ENCODE peak calls at places on chromosomes 7 and 10, in ten cellular contexts. One of them, this sample, is unnamed.
A peak's percentile ranks its signal among the peaks of the same experiment; 100 is the strongest.

GRCh38 chr7:100401811-100402210 is 26.7 kb downstream of the ZCWPW1 start:
- DNase-seq in CD8-positive, alpha-beta T cell: no peak
- DNase-seq in OCI-LY7: no peak
- DNase-seq in activated T-helper 9 cell treated with anti-CD3 and anti-CD28 coated beads, Interleukin-2, amount 50 U/mL, for 16 hours: no peak
- DNase-seq in GDM1: no peak
- DNase-seq in H54: no peak
- DNase-seq in activated CD4-positive, alpha-beta T cell treated with anti-CD3 and anti-CD28 coated beads, Interleukin-2, amount 50 U/mL, for 4 hours: no peak
- DNase-seq in AML-193: no peak
- DNase-seq in ELF-1: no peak
- DNase-seq in T-helper 2 cell: no peak
- DNase-seq in this sample: no peak

GRCh38 chr7:140672382-140673062 is at the start of gene ADCK2:
- DNase-seq in CD8-positive, alpha-beta T cell: peak; percentile 63
- DNase-seq in OCI-LY7: peak; percentile 85
- DNase-seq in activated T-helper 9 cell treated with anti-CD3 and anti-CD28 coated beads, Interleukin-2, amount 50 U/mL, for 16 hours: peak; percentile 43
- DNase-seq in GDM1: peak; percentile 49
- DNase-seq in H54: peak; percentile 80
- DNase-seq in activated CD4-positive, alpha-beta T cell treated with anti-CD3 and anti-CD28 coated beads, Interleukin-2, amount 50 U/mL, for 4 hours: peak; percentile 54
- DNase-seq in AML-193: peak; percentile 32
- DNase-seq in ELF-1: no peak
- DNase-seq in T-helper 2 cell: peak; percentile 39
- DNase-seq in this sample: peak; percentile 60

GRCh38 chr7:28442540-28443420 is 30.5 kb downstream of the CREB5 start:
- DNase-seq in CD8-positive, alpha-beta T cell: no peak
- DNase-seq in OCI-LY7: no peak
- DNase-seq in activated T-helper 9 cell treated with anti-CD3 and anti-CD28 coated beads, Interleukin-2, amount 50 U/mL, for 16 hours: no peak
- DNase-seq in GDM1: no peak
- DNase-seq in H54: no peak
- DNase-seq in activated CD4-positive, alpha-beta T cell treated with anti-CD3 and anti-CD28 coated beads, Interleukin-2, amount 50 U/mL, for 4 hours: no peak
- DNase-seq in AML-193: no peak
- DNase-seq in ELF-1: no peak
- DNase-seq in T-helper 2 cell: no peak
- DNase-seq in this sample: no peak

GRCh38 chr7:108094375-108094774 is 35.8 kb downstream of the LAMB4 start:
- DNase-seq in CD8-positive, alpha-beta T cell: no peak
- DNase-seq in OCI-LY7: no peak
- DNase-seq in activated T-helper 9 cell treated with anti-CD3 and anti-CD28 coated beads, Interleukin-2, amount 50 U/mL, for 16 hours: no peak
- DNase-seq in GDM1: no peak
- DNase-seq in H54: no peak
- DNase-seq in activated CD4-positive, alpha-beta T cell treated with anti-CD3 and anti-CD28 coated beads, Interleukin-2, amount 50 U/mL, for 4 hours: no peak
- DNase-seq in AML-193: no peak
- DNase-seq in ELF-1: no peak
- DNase-seq in T-helper 2 cell: no peak
- DNase-seq in this sample: no peak

GRCh38 chr7:43926193-43927043 is at the start of gene UBE2D4:
- DNase-seq in CD8-positive, alpha-beta T cell: peak; percentile 87
- DNase-seq in OCI-LY7: peak; percentile 72
- DNase-seq in activated T-helper 9 cell treated with anti-CD3 and anti-CD28 coated beads, Interleukin-2, amount 50 U/mL, for 16 hours: peak; percentile 86
- DNase-seq in GDM1: peak; percentile 81
- DNase-seq in H54: peak; percentile 96
- DNase-seq in activated CD4-positive, alpha-beta T cell treated with anti-CD3 and anti-CD28 coated beads, Interleukin-2, amount 50 U/mL, for 4 hours: peak; percentile 85
- DNase-seq in AML-193: peak; percentile 63
- DNase-seq in ELF-1: peak; percentile 69
- DNase-seq in T-helper 2 cell: peak; percentile 74
- DNase-seq in this sample: peak; percentile 91

GRCh38 chr10:3008518-3009195 is 58.7 kb upstream of the PFKP start:
- DNase-seq in CD8-positive, alpha-beta T cell: no peak
- DNase-seq in OCI-LY7: no peak
- DNase-seq in activated T-helper 9 cell treated with anti-CD3 and anti-CD28 coated beads, Interleukin-2, amount 50 U/mL, for 16 hours: no peak
- DNase-seq in GDM1: no peak
- DNase-seq in H54: no peak
- DNase-seq in activated CD4-positive, alpha-beta T cell treated with anti-CD3 and anti-CD28 coated beads, Interleukin-2, amount 50 U/mL, for 4 hours: no peak
- DNase-seq in AML-193: no peak
- DNase-seq in ELF-1: no peak
- DNase-seq in T-helper 2 cell: no peak
- DNase-seq in this sample: no peak

GRCh38 chr10:103750836-103751235 is 104.5 kb downstream of the SH3PXD2A start:
- DNase-seq in CD8-positive, alpha-beta T cell: no peak
- DNase-seq in OCI-LY7: no peak
- DNase-seq in activated T-helper 9 cell treated with anti-CD3 and anti-CD28 coated beads, Interleukin-2, amount 50 U/mL, for 16 hours: no peak
- DNase-seq in GDM1: no peak
- DNase-seq in H54: no peak
- DNase-seq in activated CD4-positive, alpha-beta T cell treated with anti-CD3 and anti-CD28 coated beads, Interleukin-2, amount 50 U/mL, for 4 hours: no peak
- DNase-seq in AML-193: no peak
- DNase-seq in ELF-1: no peak
- DNase-seq in T-helper 2 cell: no peak
- DNase-seq in this sample: no peak

GRCh38 chr10:62106929-62107519 is 161.6 kb downstream of the RTKN2 start:
- DNase-seq in CD8-positive, alpha-beta T cell: no peak
- DNase-seq in OCI-LY7: no peak
- DNase-seq in activated T-helper 9 cell treated with anti-CD3 and anti-CD28 coated beads, Interleukin-2, amount 50 U/mL, for 16 hours: no peak
- DNase-seq in GDM1: no peak
- DNase-seq in H54: no peak
- DNase-seq in activated CD4-positive, alpha-beta T cell treated with anti-CD3 and anti-CD28 coated beads, Interleukin-2, amount 50 U/mL, for 4 hours: no peak
- DNase-seq in AML-193: no peak
- DNase-seq in ELF-1: no peak
- DNase-seq in T-helper 2 cell: no peak
- DNase-seq in this sample: no peak

GRCh38 chr7:4167385-4167910 is 514.6 kb upstream of the FOXK1 start:
- DNase-seq in CD8-positive, alpha-beta T cell: no peak
- DNase-seq in OCI-LY7: no peak
- DNase-seq in activated T-helper 9 cell treated with anti-CD3 and anti-CD28 coated beads, Interleukin-2, amount 50 U/mL, for 16 hours: no peak
- DNase-seq in GDM1: no peak
- DNase-seq in H54: peak; percentile 72
- DNase-seq in activated CD4-positive, alpha-beta T cell treated with anti-CD3 and anti-CD28 coated beads, Interleukin-2, amount 50 U/mL, for 4 hours: no peak
- DNase-seq in AML-193: no peak
- DNase-seq in ELF-1: no peak
- DNase-seq in T-helper 2 cell: no peak
- DNase-seq in this sample: no peak

GRCh38 chr10:77087406-77087805 is 550.2 kb downstream of the KCNMA1 start:
- DNase-seq in CD8-positive, alpha-beta T cell: no peak
- DNase-seq in OCI-LY7: no peak
- DNase-seq in activated T-helper 9 cell treated with anti-CD3 and anti-CD28 coated beads, Interleukin-2, amount 50 U/mL, for 16 hours: no peak
- DNase-seq in GDM1: no peak
- DNase-seq in H54: no peak
- DNase-seq in activated CD4-positive, alpha-beta T cell treated with anti-CD3 and anti-CD28 coated beads, Interleukin-2, amount 50 U/mL, for 4 hours: no peak
- DNase-seq in AML-193: no peak
- DNase-seq in ELF-1: no peak
- DNase-seq in T-helper 2 cell: no peak
- DNase-seq in this sample: no peak

GRCh38 chr7:36827914-36828313 is 103.6 kb upstream of the AOAH start:
- DNase-seq in CD8-positive, alpha-beta T cell: no peak
- DNase-seq in OCI-LY7: no peak
- DNase-seq in activated T-helper 9 cell treated with anti-CD3 and anti-CD28 coated beads, Interleukin-2, amount 50 U/mL, for 16 hours: no peak
- DNase-seq in GDM1: no peak
- DNase-seq in H54: no peak
- DNase-seq in activated CD4-positive, alpha-beta T cell treated with anti-CD3 and anti-CD28 coated beads, Interleukin-2, amount 50 U/mL, for 4 hours: no peak
- DNase-seq in AML-193: no peak
- DNase-seq in ELF-1: no peak
- DNase-seq in T-helper 2 cell: no peak
- DNase-seq in this sample: no peak

GRCh38 chr7:124101173-124101768 is 68.4 kb upstream of the TMEM229A start:
- DNase-seq in CD8-positive, alpha-beta T cell: no peak
- DNase-seq in OCI-LY7: peak; percentile 17
- DNase-seq in activated T-helper 9 cell treated with anti-CD3 and anti-CD28 coated beads, Interleukin-2, amount 50 U/mL, for 16 hours: no peak
- DNase-seq in GDM1: no peak
- DNase-seq in H54: peak; percentile 3
- DNase-seq in activated CD4-positive, alpha-beta T cell treated with anti-CD3 and anti-CD28 coated beads, Interleukin-2, amount 50 U/mL, for 4 hours: no peak
- DNase-seq in AML-193: no peak
- DNase-seq in ELF-1: no peak
- DNase-seq in T-helper 2 cell: no peak
- DNase-seq in this sample: no peak

GRCh38 chr7:49703876-49704275 is 69.6 kb upstream of the VWC2 start:
- DNase-seq in CD8-positive, alpha-beta T cell: no peak
- DNase-seq in OCI-LY7: no peak
- DNase-seq in activated T-helper 9 cell treated with anti-CD3 and anti-CD28 coated beads, Interleukin-2, amount 50 U/mL, for 16 hours: no peak
- DNase-seq in GDM1: no peak
- DNase-seq in H54: no peak
- DNase-seq in activated CD4-positive, alpha-beta T cell treated with anti-CD3 and anti-CD28 coated beads, Interleukin-2, amount 50 U/mL, for 4 hours: no peak
- DNase-seq in AML-193: no peak
- DNase-seq in ELF-1: no peak
- DNase-seq in T-helper 2 cell: no peak
- DNase-seq in this sample: no peak

GRCh38 chr7:2195403-2196246 is 37.1 kb downstream of the MAD1L1 start:
- DNase-seq in CD8-positive, alpha-beta T cell: no peak
- DNase-seq in OCI-LY7: no peak
- DNase-seq in activated T-helper 9 cell treated with anti-CD3 and anti-CD28 coated beads, Interleukin-2, amount 50 U/mL, for 16 hours: no peak
- DNase-seq in GDM1: no peak
- DNase-seq in H54: no peak
- DNase-seq in activated CD4-positive, alpha-beta T cell treated with anti-CD3 and anti-CD28 coated beads, Interleukin-2, amount 50 U/mL, for 4 hours: no peak
- DNase-seq in AML-193: no peak
- DNase-seq in ELF-1: no peak
- DNase-seq in T-helper 2 cell: no peak
- DNase-seq in this sample: no peak

GRCh38 chr10:10500941-10501340 is 516.7 kb upstream of the CELF2 start:
- DNase-seq in CD8-positive, alpha-beta T cell: no peak
- DNase-seq in OCI-LY7: no peak
- DNase-seq in activated T-helper 9 cell treated with anti-CD3 and anti-CD28 coated beads, Interleukin-2, amount 50 U/mL, for 16 hours: no peak
- DNase-seq in GDM1: no peak
- DNase-seq in H54: no peak
- DNase-seq in activated CD4-positive, alpha-beta T cell treated with anti-CD3 and anti-CD28 coated beads, Interleukin-2, amount 50 U/mL, for 4 hours: no peak
- DNase-seq in AML-193: no peak
- DNase-seq in ELF-1: no peak
- DNase-seq in T-helper 2 cell: no peak
- DNase-seq in this sample: no peak

GRCh38 chr7:66205736-66206080 is 574 bp downstream of the TPST1 start:
- DNase-seq in CD8-positive, alpha-beta T cell: no peak
- DNase-seq in OCI-LY7: no peak
- DNase-seq in activated T-helper 9 cell treated with anti-CD3 and anti-CD28 coated beads, Interleukin-2, amount 50 U/mL, for 16 hours: no peak
- DNase-seq in GDM1: no peak
- DNase-seq in H54: no peak
- DNase-seq in activated CD4-positive, alpha-beta T cell treated with anti-CD3 and anti-CD28 coated beads, Interleukin-2, amount 50 U/mL, for 4 hours: peak; percentile 2
- DNase-seq in AML-193: no peak
- DNase-seq in ELF-1: peak; percentile 34
- DNase-seq in T-helper 2 cell: no peak
- DNase-seq in this sample: peak; percentile 21

GRCh38 chr10:68560201-68560915 is at the start of gene TET1:
- DNase-seq in CD8-positive, alpha-beta T cell: no peak
- DNase-seq in OCI-LY7: peak; percentile 37
- DNase-seq in activated T-helper 9 cell treated with anti-CD3 and anti-CD28 coated beads, Interleukin-2, amount 50 U/mL, for 16 hours: no peak
- DNase-seq in GDM1: peak; percentile 48
- DNase-seq in H54: peak; percentile 80
- DNase-seq in activated CD4-positive, alpha-beta T cell treated with anti-CD3 and anti-CD28 coated beads, Interleukin-2, amount 50 U/mL, for 4 hours: no peak
- DNase-seq in AML-193: peak; percentile 43
- DNase-seq in ELF-1: peak; percentile 94
- DNase-seq in T-helper 2 cell: no peak
- DNase-seq in this sample: peak; percentile 16

GRCh38 chr7:41030673-41031072 is 672.2 kb downstream of the INHBA start:
- DNase-seq in CD8-positive, alpha-beta T cell: no peak
- DNase-seq in OCI-LY7: no peak
- DNase-seq in activated T-helper 9 cell treated with anti-CD3 and anti-CD28 coated beads, Interleukin-2, amount 50 U/mL, for 16 hours: no peak
- DNase-seq in GDM1: no peak
- DNase-seq in H54: no peak
- DNase-seq in activated CD4-positive, alpha-beta T cell treated with anti-CD3 and anti-CD28 coated beads, Interleukin-2, amount 50 U/mL, for 4 hours: no peak
- DNase-seq in AML-193: no peak
- DNase-seq in ELF-1: no peak
- DNase-seq in T-helper 2 cell: no peak
- DNase-seq in this sample: no peak

GRCh38 chr10:97333601-97334369 is 744 bp downstream of the FRAT2 start:
- DNase-seq in CD8-positive, alpha-beta T cell: peak; percentile 21
- DNase-seq in OCI-LY7: peak; percentile 43
- DNase-seq in activated T-helper 9 cell treated with anti-CD3 and anti-CD28 coated beads, Interleukin-2, amount 50 U/mL, for 16 hours: peak; percentile 5
- DNase-seq in GDM1: peak; percentile 29
- DNase-seq in H54: no peak
- DNase-seq in activated CD4-positive, alpha-beta T cell treated with anti-CD3 and anti-CD28 coated beads, Interleukin-2, amount 50 U/mL, for 4 hours: no peak
- DNase-seq in AML-193: peak; percentile 63
- DNase-seq in ELF-1: peak; percentile 76
- DNase-seq in T-helper 2 cell: no peak
- DNase-seq in this sample: peak; percentile 28

GRCh38 chr7:5689118-5689517 is 92.3 kb downstream of the RNF216 start:
- DNase-seq in CD8-positive, alpha-beta T cell: no peak
- DNase-seq in OCI-LY7: no peak
- DNase-seq in activated T-helper 9 cell treated with anti-CD3 and anti-CD28 coated beads, Interleukin-2, amount 50 U/mL, for 16 hours: peak; percentile 39
- DNase-seq in GDM1: no peak
- DNase-seq in H54: no peak
- DNase-seq in activated CD4-positive, alpha-beta T cell treated with anti-CD3 and anti-CD28 coated beads, Interleukin-2, amount 50 U/mL, for 4 hours: peak; percentile 62
- DNase-seq in AML-193: peak; percentile 61
- DNase-seq in ELF-1: no peak
- DNase-seq in T-helper 2 cell: no peak
- DNase-seq in this sample: peak; percentile 56

GRCh38 chr10:33034931-33035330 is 76.9 kb upstream of the ITGB1 start:
- DNase-seq in CD8-positive, alpha-beta T cell: no peak
- DNase-seq in OCI-LY7: no peak
- DNase-seq in activated T-helper 9 cell treated with anti-CD3 and anti-CD28 coated beads, Interleukin-2, amount 50 U/mL, for 16 hours: no peak
- DNase-seq in GDM1: no peak
- DNase-seq in H54: no peak
- DNase-seq in activated CD4-positive, alpha-beta T cell treated with anti-CD3 and anti-CD28 coated beads, Interleukin-2, amount 50 U/mL, for 4 hours: no peak
- DNase-seq in AML-193: no peak
- DNase-seq in ELF-1: no peak
- DNase-seq in T-helper 2 cell: no peak
- DNase-seq in this sample: no peak

GRCh38 chr7:53800746-53801145 is 741.4 kb upstream of the VSTM2A start:
- DNase-seq in CD8-positive, alpha-beta T cell: no peak
- DNase-seq in OCI-LY7: no peak
- DNase-seq in activated T-helper 9 cell treated with anti-CD3 and anti-CD28 coated beads, Interleukin-2, amount 50 U/mL, for 16 hours: no peak
- DNase-seq in GDM1: no peak
- DNase-seq in H54: peak; percentile 6
- DNase-seq in activated CD4-positive, alpha-beta T cell treated with anti-CD3 and anti-CD28 coated beads, Interleukin-2, amount 50 U/mL, for 4 hours: no peak
- DNase-seq in AML-193: no peak
- DNase-seq in ELF-1: no peak
- DNase-seq in T-helper 2 cell: no peak
- DNase-seq in this sample: no peak

GRCh38 chr7:133300097-133300496 is 47.2 kb downstream of the EXOC4 start:
- DNase-seq in CD8-positive, alpha-beta T cell: no peak
- DNase-seq in OCI-LY7: no peak
- DNase-seq in activated T-helper 9 cell treated with anti-CD3 and anti-CD28 coated beads, Interleukin-2, amount 50 U/mL, for 16 hours: no peak
- DNase-seq in GDM1: no peak
- DNase-seq in H54: no peak
- DNase-seq in activated CD4-positive, alpha-beta T cell treated with anti-CD3 and anti-CD28 coated beads, Interleukin-2, amount 50 U/mL, for 4 hours: no peak
- DNase-seq in AML-193: no peak
- DNase-seq in ELF-1: no peak
- DNase-seq in T-helper 2 cell: no peak
- DNase-seq in this sample: no peak

GRCh38 chr7:113026941-113027340 is 59.7 kb downstream of the GPR85 start:
- DNase-seq in CD8-positive, alpha-beta T cell: no peak
- DNase-seq in OCI-LY7: no peak
- DNase-seq in activated T-helper 9 cell treated with anti-CD3 and anti-CD28 coated beads, Interleukin-2, amount 50 U/mL, for 16 hours: no peak
- DNase-seq in GDM1: no peak
- DNase-seq in H54: no peak
- DNase-seq in activated CD4-positive, alpha-beta T cell treated with anti-CD3 and anti-CD28 coated beads, Interleukin-2, amount 50 U/mL, for 4 hours: no peak
- DNase-seq in AML-193: no peak
- DNase-seq in ELF-1: no peak
- DNase-seq in T-helper 2 cell: no peak
- DNase-seq in this sample: no peak

GRCh38 chr10:48522011-48522765 is 82.7 kb downstream of the ARHGAP22 start:
- DNase-seq in CD8-positive, alpha-beta T cell: no peak
- DNase-seq in OCI-LY7: no peak
- DNase-seq in activated T-helper 9 cell treated with anti-CD3 and anti-CD28 coated beads, Interleukin-2, amount 50 U/mL, for 16 hours: no peak
- DNase-seq in GDM1: no peak
- DNase-seq in H54: no peak
- DNase-seq in activated CD4-positive, alpha-beta T cell treated with anti-CD3 and anti-CD28 coated beads, Interleukin-2, amount 50 U/mL, for 4 hours: no peak
- DNase-seq in AML-193: no peak
- DNase-seq in ELF-1: no peak
- DNase-seq in T-helper 2 cell: no peak
- DNase-seq in this sample: no peak

GRCh38 chr10:44731271-44731670 is 179.9 kb upstream of the TMEM72 start:
- DNase-seq in CD8-positive, alpha-beta T cell: no peak
- DNase-seq in OCI-LY7: no peak
- DNase-seq in activated T-helper 9 cell treated with anti-CD3 and anti-CD28 coated beads, Interleukin-2, amount 50 U/mL, for 16 hours: no peak
- DNase-seq in GDM1: no peak
- DNase-seq in H54: no peak
- DNase-seq in activated CD4-positive, alpha-beta T cell treated with anti-CD3 and anti-CD28 coated beads, Interleukin-2, amount 50 U/mL, for 4 hours: no peak
- DNase-seq in AML-193: no peak
- DNase-seq in ELF-1: no peak
- DNase-seq in T-helper 2 cell: no peak
- DNase-seq in this sample: no peak

GRCh38 chr7:34061175-34061574 is 155.8 kb downstream of the BMPER start:
- DNase-seq in CD8-positive, alpha-beta T cell: no peak
- DNase-seq in OCI-LY7: no peak
- DNase-seq in activated T-helper 9 cell treated with anti-CD3 and anti-CD28 coated beads, Interleukin-2, amount 50 U/mL, for 16 hours: no peak
- DNase-seq in GDM1: no peak
- DNase-seq in H54: no peak
- DNase-seq in activated CD4-positive, alpha-beta T cell treated with anti-CD3 and anti-CD28 coated beads, Interleukin-2, amount 50 U/mL, for 4 hours: no peak
- DNase-seq in AML-193: no peak
- DNase-seq in ELF-1: no peak
- DNase-seq in T-helper 2 cell: no peak
- DNase-seq in this sample: no peak

GRCh38 chr7:155963771-155964195 is 151.5 kb upstream of the SHH start:
- DNase-seq in CD8-positive, alpha-beta T cell: no peak
- DNase-seq in OCI-LY7: no peak
- DNase-seq in activated T-helper 9 cell treated with anti-CD3 and anti-CD28 coated beads, Interleukin-2, amount 50 U/mL, for 16 hours: no peak
- DNase-seq in GDM1: no peak
- DNase-seq in H54: no peak
- DNase-seq in activated CD4-positive, alpha-beta T cell treated with anti-CD3 and anti-CD28 coated beads, Interleukin-2, amount 50 U/mL, for 4 hours: no peak
- DNase-seq in AML-193: no peak
- DNase-seq in ELF-1: no peak
- DNase-seq in T-helper 2 cell: no peak
- DNase-seq in this sample: no peak

This sample was measured in activated CD8-positive, alpha-beta memory T cell treated with anti-CD3 and anti-CD28 coated beads, Interleukin-2, amount 50 U/mL, for 4 hours.